ENCODE peak calls at places on chromosome 5, in five cellular contexts. F is AG10803, K is astrocyte of the spinal cord, S is GM10248, G is fibroblast of lung. U is an unnamed sample.

GRCh38 chr5:19531374-19531952 is 456.5 kb downstream of the CDH18 start:
- DNase-seq in K (peak), F (no peak), S (no peak), G (no peak), U (no peak)

GRCh38 chr5:51559390-51559789 is 176.1 kb downstream of the ISL1 start:
- DNase-seq in F (no peak), G (no peak), S (no peak), K (no peak), U (no peak)

GRCh38 chr5:159660401-159660800 is 255.9 kb upstream of the ADRA1B start:
- DNase-seq in K (no peak), F (peak), G (no peak), S (no peak), U (no peak)

GRCh38 chr5:176675676-176676360 is 28.5 kb downstream of the TSPAN17 start:
- DNase-seq in S (no peak), K (no peak), F (peak), G (no peak), U (no peak)

GRCh38 chr5:81908044-81908443 is 63.8 kb upstream of the ATG10 start:
- DNase-seq in S (no peak), G (no peak), K (peak), F (no peak), U (no peak)

GRCh38 chr5:74009502-74009901 is 383.5 kb downstream of the ARHGEF28 start:
- DNase-seq in F (no peak), K (no peak), G (peak), S (no peak), U (no peak)

GRCh38 chr5:77356740-77357139 is 135.4 kb downstream of the WDR41 start:
- DNase-seq in S (peak), K (peak), G (no peak), F (peak), U (no peak)

GRCh38 chr5:151037561-151038291 is 17.3 kb downstream of the GPX3 start:
- DNase-seq in S (no peak), K (peak), F (peak), G (peak), U (no peak)

GRCh38 chr5:118580959-118581358 is 407.4 kb downstream of the DTWD2 start:
- DNase-seq in S (no peak), G (no peak), K (no peak), F (peak), U (no peak)

GRCh38 chr5:175202461-175203065 is 241.4 kb downstream of the DRD1 start:
- DNase-seq in F (peak), S (no peak), K (peak), G (peak), U (no peak)

GRCh38 chr5:133487093-133487492 is 125.2 kb downstream of the FSTL4 start:
- DNase-seq in F (no peak), K (no peak), G (no peak), S (no peak), U (no peak)

GRCh38 chr5:150616024-150616470 is 24.4 kb upstream of the SYNPO start:
- DNase-seq in G (peak), S (no peak), F (no peak), K (no peak), U (no peak)

GRCh38 chr5:6379246-6379645 is 899 bp upstream of the MED10 start:
- DNase-seq in K (no peak), F (no peak), G (no peak), S (no peak), U (no peak)

GRCh38 chr5:75736273-75736672 is 19.0 kb upstream of the POC5 start:
- DNase-seq in S (no peak), F (no peak), K (no peak), G (no peak), U (no peak)

GRCh38 chr5:86917117-86917579 is 299.4 kb downstream of the COX7C start:
- DNase-seq in K (peak), G (peak), S (no peak), F (peak), U (no peak)

GRCh38 chr5:96293966-96294886 is 138.8 kb downstream of the PCSK1 start:
- DNase-seq in K (peak), G (peak), S (no peak), F (no peak), U (no peak)

GRCh38 chr5:54719384-54720306 is 202.1 kb downstream of the SNX18 start:
- DNase-seq in F (peak), G (peak), K (peak), S (no peak), U (no peak)

GRCh38 chr5:14153932-14154646 is 10.9 kb downstream of the TRIO start:
- DNase-seq in G (peak), K (peak), S (no peak), F (peak), U (no peak)

GRCh38 chr5:142944140-142944539 is 174.0 kb downstream of the ARHGAP26 start:
- DNase-seq in G (peak), S (no peak), F (peak), K (no peak), U (no peak)

GRCh38 chr5:158172005-158172404 is 313.1 kb upstream of the CLINT1 start:
- DNase-seq in G (no peak), K (no peak), F (no peak), S (no peak), U (no peak)

GRCh38 chr5:101012880-101013279 is 109.8 kb upstream of the ST8SIA4 start:
- DNase-seq in S (no peak), F (no peak), G (no peak), K (no peak), U (no peak)

GRCh38 chr5:96247097-96247675 is 185.9 kb downstream of the PCSK1 start:
- DNase-seq in F (peak), S (no peak), K (peak), G (peak), U (no peak)

GRCh38 chr5:41093803-41094202 is 22.7 kb upstream of the MROH2B start:
- DNase-seq in K (no peak), S (no peak), F (no peak), G (no peak), U (no peak)

GRCh38 chr5:33936004-33936380 is 194 bp upstream of the RXFP3 start:
- DNase-seq in F (peak), K (peak), S (peak), G (peak), U (peak)

GRCh38 chr5:103358305-103358996 is 99.9 kb downstream of the MACIR start:
- DNase-seq in K (no peak), F (no peak), S (no peak), G (no peak), U (no peak)

GRCh38 chr5:124923131-124923530 is 176.7 kb upstream of the ZNF608 start:
- DNase-seq in F (peak), S (no peak), K (peak), G (peak), U (no peak)

GRCh38 chr5:116864157-116864837 is 289.7 kb upstream of the SEMA6A start:
- DNase-seq in S (no peak), G (no peak), K (peak), F (no peak), U (no peak)

GRCh38 chr5:149990518-149991376 is 9.7 kb downstream of the TIGD6 start:
- DNase-seq in G (peak), F (peak), S (peak), K (peak), U (peak)

GRCh38 chr5:93585054-93585751 is 2.2 kb downstream of the NR2F1 start:
- DNase-seq in G (no peak), S (no peak), K (peak), F (peak), U (no peak)

GRCh38 chr5:137695651-137696428 is 40.0 kb downstream of the KLHL3 start:
- DNase-seq in G (no peak), F (no peak), K (no peak), S (peak), U (no peak)
- TF ChIP-seq CTCF in G (no peak), F (no peak), K (no peak), S (peak), U (no peak)

GRCh38 chr5:10856646-10857332 is 95.8 kb upstream of the DAP start:
- DNase-seq in G (peak), S (peak), F (peak), K (peak), U (peak)

GRCh38 chr5:10859393-10860195 is 98.6 kb upstream of the DAP start:
- DNase-seq in K (no peak), G (no peak), S (no peak), F (no peak), U (no peak)

GRCh38 chr5:10858307-10858706 is 97.3 kb upstream of the DAP start:
- DNase-seq in K (no peak), F (no peak), G (no peak), S (no peak), U (no peak)

GRCh38 chr5:10856071-10856470 is 95.0 kb upstream of the DAP start:
- DNase-seq in K (no peak), G (no peak), S (no peak), F (no peak), U (no peak)

GRCh38 chr5:10857333-10857723 is 96.3 kb upstream of the DAP start:
- DNase-seq in S (no peak), K (no peak), G (no peak), F (no peak), U (no peak)
- TF ChIP-seq CTCF in S (peak), K (no peak), G (no peak), F (no peak), U (no peak)

DNA sequence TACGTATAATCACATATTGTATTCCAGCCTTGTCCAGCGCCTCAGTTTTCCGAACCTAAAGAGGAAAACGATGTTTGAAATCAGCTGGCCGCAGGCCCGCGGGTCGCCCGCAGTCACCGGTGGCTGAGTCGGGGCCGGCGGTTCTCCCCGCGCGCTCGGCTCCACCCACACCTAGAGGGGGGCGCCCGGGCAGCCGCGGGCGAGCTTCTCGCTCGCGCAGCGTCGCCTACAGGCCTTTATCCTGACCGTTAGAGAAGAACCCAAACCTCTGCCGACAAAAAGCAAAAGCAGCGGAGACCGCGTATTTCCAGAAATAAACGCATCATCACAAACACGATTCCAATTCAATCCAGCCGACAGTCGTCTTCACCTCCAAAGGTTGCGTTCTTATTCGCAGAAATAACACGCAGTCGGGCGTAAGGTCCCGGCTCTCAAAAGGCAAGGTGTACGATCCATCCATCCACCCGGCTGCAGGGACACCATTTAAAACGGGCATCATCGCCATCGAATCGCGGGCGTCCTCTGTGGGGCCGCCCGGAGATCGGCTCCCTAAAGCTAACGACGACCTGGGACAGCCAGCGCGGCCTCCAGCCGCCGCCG is 680 bp upstream of the NIPBL start:
- DNase-seq in K (peak), F (peak), S (peak), G (peak), U (peak)
- TF ChIP-seq CTCF in K (peak), F (peak), S (peak), G (peak), U (no peak)

GRCh38 chr5:144003636-144004035 is 166.8 kb downstream of the YIPF5 start:
- DNase-seq in G (no peak), K (no peak), S (no peak), F (no peak), U (no peak)
- TF ChIP-seq CTCF in G (no peak), K (no peak), S (no peak), F (no peak), U (no peak)

GRCh38 chr5:139688712-139689413 is 40.7 kb downstream of the CXXC5 start:
- DNase-seq in F (no peak), S (no peak), K (no peak), G (no peak), U (no peak)

GRCh38 chr5:139691275-139691629 is 43.1 kb downstream of the CXXC5 start:
- DNase-seq in F (no peak), K (no peak), S (no peak), G (no peak), U (no peak)

GRCh38 chr5:139689631-139690384 is 41.7 kb downstream of the CXXC5 start:
- DNase-seq in K (no peak), F (no peak), S (peak), G (peak), U (no peak)

GRCh38 chr5:139692148-139692547 is 44.0 kb downstream of the CXXC5 start:
- DNase-seq in G (no peak), S (no peak), K (no peak), F (no peak), U (no peak)

GRCh38 chr5:139690385-139691274 is 42.5 kb downstream of the CXXC5 start:
- DNase-seq in K (peak), F (no peak), G (peak), S (no peak), U (no peak)
- TF ChIP-seq CTCF in K (no peak), F (no peak), G (no peak), S (no peak), U (no peak)

GRCh38 chr5:43401827-43402226 is 10.4 kb downstream of the CCL28 start:
- DNase-seq in K (no peak), S (no peak), G (peak), F (peak), U (no peak)
- TF ChIP-seq CTCF in K (peak), S (no peak), G (peak), F (peak), U (no peak)

GRCh38 chr5:39074009-39074886 is at the start of gene RICTOR:
- DNase-seq in S (peak), F (peak), K (peak), G (peak), U (peak)
- TF ChIP-seq CTCF in S (no peak), F (no peak), K (no peak), G (no peak), U (no peak)

GRCh38 chr5:170603101-170603500 is 99.3 kb downstream of the KCNIP1 start:
- DNase-seq in K (no peak), F (no peak), G (no peak), S (no peak), U (no peak)

GRCh38 chr5:170601608-170602007 is 97.8 kb downstream of the KCNIP1 start:
- DNase-seq in G (no peak), K (no peak), F (no peak), S (no peak), U (no peak)

GRCh38 chr5:170597109-170597741 is 93.4 kb downstream of the KCNIP1 start:
- DNase-seq in K (peak), G (peak), F (peak), S (no peak), U (no peak)

GRCh38 chr5:170596482-170596881 is 92.7 kb downstream of the KCNIP1 start:
- DNase-seq in S (no peak), F (no peak), G (no peak), K (no peak), U (no peak)

GRCh38 chr5:170597876-170598275 is 94.1 kb downstream of the KCNIP1 start:
- DNase-seq in G (peak), K (peak), S (no peak), F (peak), U (no peak)
- TF ChIP-seq CTCF in G (no peak), K (no peak), S (no peak), F (no peak), U (no peak)

GRCh38 chr5:153658606-153659005 is 168.1 kb downstream of the GRIA1 start:
- DNase-seq in F (peak), K (peak), G (no peak), S (no peak), U (no peak)

GRCh38 chr5:153660919-153661318 is 170.4 kb downstream of the GRIA1 start:
- DNase-seq in F (peak), G (no peak), K (peak), S (no peak), U (no peak)

GRCh38 chr5:153659337-153659736 is 168.9 kb downstream of the GRIA1 start:
- DNase-seq in K (peak), F (peak), G (peak), S (no peak), U (no peak)

GRCh38 chr5:153658151-153658550 is 167.7 kb downstream of the GRIA1 start:
- DNase-seq in F (no peak), K (no peak), S (no peak), G (no peak), U (no peak)

GRCh38 chr5:153661897-153662296 is 171.4 kb downstream of the GRIA1 start:
- DNase-seq in S (no peak), K (no peak), G (no peak), F (no peak), U (no peak)
- TF ChIP-seq CTCF in S (no peak), K (no peak), G (no peak), F (no peak), U (no peak)

GRCh38 chr5:179623001-179623905 is at the start of gene HNRNPH1:
- DNase-seq in S (peak), F (peak), K (peak), G (peak), U (peak)
- TF ChIP-seq CTCF in S (no peak), F (no peak), K (no peak), G (no peak), U (no peak)